ENCODE peak calls at places on chromosome 16, in ten cellular contexts. C is H1, A is T-cell, Y is kidney tubule cell, W is heart left ventricle, I is iris pigment epithelial cell, B is GM06990, Q is T-helper 9 cell, D is GM12891, G is right lobe of liver. U is an unnamed sample.

GRCh38 chr16:3413730-3414379 is 12.8 kb downstream of the ZNF174 start:
- DNase-seq in C (no peak), B (no peak), I (no peak), A (no peak), G (no peak), Y (peak), Q (no peak), W (no peak), D (no peak), U (no peak)

GRCh38 chr16:83728518-83728917 is 79.3 kb upstream of the HSBP1 start:
- DNase-seq in Q (no peak), W (no peak), A (no peak), Y (no peak), B (no peak), C (no peak), I (no peak), D (no peak), G (no peak), U (no peak)

GRCh38 chr16:49513040-49513439 is 139.4 kb downstream of the C16orf78 start:
- DNase-seq in D (no peak), G (no peak), A (no peak), I (no peak), Y (no peak), Q (no peak), W (no peak), B (no peak), C (no peak), U (no peak)

GRCh38 chr16:72224260-72224768 is 52.4 kb upstream of the PMFBP1 start:
- DNase-seq in B (no peak), D (no peak), C (no peak), Q (no peak), I (no peak), Y (no peak), A (no peak), W (no peak), G (no peak), U (no peak)

GRCh38 chr16:71368958-71369357 is 10.4 kb downstream of the CALB2 start:
- DNase-seq in G (no peak), D (no peak), B (no peak), Q (no peak), I (no peak), C (no peak), Y (no peak), A (no peak), W (no peak), U (no peak)

GRCh38 chr16:56549744-56550385 is 15.0 kb upstream of the MT4 start:
- DNase-seq in Y (peak), W (no peak), D (no peak), C (no peak), Q (no peak), A (no peak), I (peak), G (no peak), B (no peak), U (no peak)

GRCh38 chr16:27408602-27409031 is 6.6 kb downstream of the IL21R start:
- DNase-seq in C (no peak), G (no peak), D (no peak), A (no peak), Y (no peak), B (no peak), W (no peak), Q (no peak), I (no peak), U (no peak)

GRCh38 chr16:66741131-66741900 is 10.1 kb downstream of the DYNC1LI2 start:
- DNase-seq in G (peak), D (no peak), Y (peak), A (no peak), I (peak), C (no peak), B (no peak), Q (no peak), W (peak), U (peak)

GRCh38 chr16:72313903-72314302 is 141.9 kb upstream of the PMFBP1 start:
- DNase-seq in W (no peak), Y (no peak), D (no peak), B (no peak), I (no peak), A (no peak), Q (no peak), C (no peak), G (no peak), U (no peak)

GRCh38 chr16:69767459-69768229 is 5.5 kb downstream of the WWP2 start:
- DNase-seq in A (no peak), D (no peak), G (no peak), C (no peak), I (no peak), Q (no peak), Y (no peak), B (no peak), W (no peak), U (no peak)

GRCh38 chr16:11783319-11784047 is 13.6 kb downstream of the ZC3H7A start:
- DNase-seq in W (no peak), Q (peak), C (no peak), G (no peak), D (no peak), I (peak), A (peak), B (peak), Y (peak), U (no peak)

GRCh38 chr16:15946257-15947044 is 3.0 kb upstream of the ABCC1 start:
- DNase-seq in C (no peak), G (no peak), Q (no peak), B (no peak), D (no peak), A (no peak), W (no peak), I (peak), Y (peak), U (no peak)

GRCh38 chr16:56851671-56852400 is 13.2 kb upstream of the SLC12A3 start:
- DNase-seq in W (no peak), Q (no peak), A (no peak), D (no peak), Y (peak), C (peak), I (peak), B (no peak), G (no peak), U (no peak)

GRCh38 chr16:78925071-78925714 is 675.3 kb downstream of the MAF start:
- DNase-seq in W (no peak), D (peak), G (peak), B (peak), C (peak), Q (no peak), I (peak), A (no peak), Y (peak), U (no peak)

GRCh38 chr16:81140930-81141780 is 45.0 kb upstream of the GCSH start:
- DNase-seq in D (no peak), Y (no peak), B (no peak), A (no peak), W (no peak), I (peak), C (peak), Q (no peak), G (no peak), U (no peak)

GRCh38 chr16:10181196-10182162 is 749 bp downstream of the GRIN2A start:
- DNase-seq in C (peak), Q (no peak), A (no peak), Y (peak), I (peak), W (peak), B (peak), G (peak), D (peak), U (peak)

GRCh38 chr16:50581830-50582229 is 33.6 kb downstream of the NKD1 start:
- DNase-seq in D (no peak), Y (no peak), Q (no peak), C (no peak), A (no peak), B (no peak), W (no peak), G (no peak), I (no peak), U (no peak)

GRCh38 chr16:11342021-11342855 is 3.0 kb upstream of the RMI2 start:
- DNase-seq in G (no peak), B (no peak), D (no peak), W (no peak), Y (peak), I (no peak), C (no peak), Q (no peak), A (no peak), U (no peak)

GRCh38 chr16:77551352-77551751 is 116.5 kb upstream of the ADAMTS18 start:
- DNase-seq in C (no peak), G (no peak), W (no peak), I (no peak), Q (no peak), D (no peak), Y (no peak), B (no peak), A (no peak), U (no peak)

GRCh38 chr16:88870608-88871348 is 4.3 kb upstream of the PABPN1L start:
- DNase-seq in Y (no peak), D (peak), A (no peak), I (no peak), G (no peak), W (no peak), C (no peak), Q (no peak), B (no peak), U (no peak)

GRCh38 chr16:50853329-50853728 is 111.4 kb downstream of the CYLD start:
- DNase-seq in B (no peak), D (no peak), W (no peak), I (no peak), G (no peak), Y (no peak), C (no peak), Q (no peak), A (no peak), U (no peak)

GRCh38 chr16:648071-648785 is 937 bp upstream of the WDR90 start:
- DNase-seq in G (peak), C (no peak), A (no peak), D (peak), I (no peak), Y (peak), Q (no peak), W (no peak), B (peak), U (no peak)

GRCh38 chr16:86100205-86101134 is 201.5 kb downstream of the IRF8 start:
- DNase-seq in D (no peak), C (no peak), Q (no peak), W (no peak), A (no peak), B (no peak), Y (no peak), I (peak), G (peak), U (peak)

GRCh38 chr16:12141073-12141472 is 164.5 kb downstream of the SNX29 start:
- DNase-seq in Y (peak), W (no peak), B (no peak), G (no peak), Q (no peak), C (no peak), A (no peak), I (peak), D (no peak), U (no peak)

GRCh38 chr16:75287708-75288107 is 36.3 kb upstream of the BCAR1 start:
- DNase-seq in A (no peak), D (no peak), I (no peak), C (no peak), Q (no peak), W (no peak), G (no peak), Y (no peak), B (no peak), U (no peak)

GRCh38 chr16:57791156-57791902 is 11.0 kb downstream of the KIFC3 start:
- DNase-seq in C (no peak), A (no peak), Q (no peak), W (peak), B (no peak), I (no peak), G (peak), D (no peak), Y (no peak), U (no peak)

GRCh38 chr16:75550211-75550662 is 5.8 kb downstream of the TMEM231 start:
- DNase-seq in Y (peak), D (no peak), A (no peak), C (peak), W (peak), B (peak), G (peak), I (peak), Q (no peak), U (no peak)

GRCh38 chr16:74984194-74984669 is 691 bp downstream of the WDR59 start:
- DNase-seq in B (no peak), I (peak), A (peak), Y (peak), D (no peak), C (no peak), Q (no peak), W (no peak), G (no peak), U (no peak)

GRCh38 chr16:88591577-88592021 is 21.4 kb downstream of the ZC3H18 start:
- DNase-seq in B (peak), Y (no peak), Q (no peak), C (no peak), I (no peak), W (peak), A (no peak), G (no peak), D (no peak), U (no peak)

GRCh38 chr16:77946834-77947233 is 75.5 kb upstream of the CLEC3A start:
- DNase-seq in G (no peak), B (no peak), C (no peak), Y (no peak), W (no peak), D (no peak), I (no peak), Q (no peak), A (no peak), U (no peak)

GRCh38 chr16:66511615-66512500 is 38.1 kb downstream of the TK2 start:
- DNase-seq in C (peak), Q (no peak), G (peak), Y (peak), A (no peak), I (peak), B (no peak), D (no peak), W (no peak), U (no peak)

GRCh38 chr16:89341697-89342694 is 124.5 kb downstream of the ZNF778 start:
- DNase-seq in I (no peak), A (no peak), Y (no peak), W (no peak), Q (no peak), B (no peak), C (no peak), D (no peak), G (no peak), U (no peak)

GRCh38 chr16:47617732-47618131 is 156.6 kb downstream of the PHKB start:
- DNase-seq in B (no peak), D (no peak), Y (no peak), A (no peak), Q (no peak), W (no peak), I (no peak), C (no peak), G (no peak), U (no peak)

GRCh38 chr16:49698931-49699715 is 156.8 kb downstream of the ZNF423 start:
- DNase-seq in D (no peak), I (peak), B (no peak), Q (no peak), C (no peak), W (peak), G (no peak), Y (no peak), A (no peak), U (no peak)

GRCh38 chr16:86083382-86084002 is 184.5 kb downstream of the IRF8 start:
- DNase-seq in D (no peak), A (no peak), G (no peak), Q (no peak), Y (no peak), I (no peak), C (no peak), B (no peak), W (no peak), U (no peak)

GRCh38 chr16:14015948-14016347 is 55.2 kb upstream of the MRTFB start:
- DNase-seq in A (no peak), Y (peak), W (no peak), I (peak), G (no peak), C (no peak), D (no peak), Q (no peak), B (no peak), U (peak)

GRCh38 chr16:84992700-84993075 is 18.6 kb downstream of the ZDHHC7 start:
- DNase-seq in Q (no peak), G (no peak), Y (no peak), C (no peak), D (no peak), I (peak), A (no peak), W (no peak), B (no peak), U (no peak)

GRCh38 chr16:4529085-4530060 is 9.2 kb downstream of the CDIP1 start:
- DNase-seq in A (no peak), D (no peak), Q (no peak), C (peak), Y (peak), B (no peak), I (peak), W (no peak), G (no peak), U (no peak)

U was measured in lower leg skin.